ENCODE peak calls at places on chromosomes 3 and 15, in nine cellular contexts. One of them, this sample, is unnamed.

GRCh38 chr3:27452368-27453090 is 31.7 kb downstream of the SLC4A7 start:
- DNase-seq in Panc1: no peak
- DNase-seq in non-pigmented ciliary epithelial cell: no peak
- DNase-seq in testis: no peak
- DNase-seq in lower leg skin: no peak
- DNase-seq in GM12892: no peak
- DNase-seq in AG20443: no peak
- DNase-seq in Peyer's patch: no peak
- DNase-seq in GM04503: no peak
- DNase-seq in this sample: no peak

GRCh38 chr3:8663177-8664061 is 18.8 kb upstream of the SSUH2 start:
- DNase-seq in Panc1: peak; percentile 38
- DNase-seq in non-pigmented ciliary epithelial cell: no peak
- DNase-seq in testis: peak; percentile 92
- DNase-seq in lower leg skin: peak; percentile 48
- DNase-seq in GM12892: peak; percentile 34
- DNase-seq in AG20443: peak; percentile 88
- DNase-seq in Peyer's patch: no peak
- DNase-seq in GM04503: peak; percentile 23
- DNase-seq in this sample: no peak

GRCh38 chr3:67094769-67095168 is 96.7 kb downstream of the KBTBD8 start:
- DNase-seq in Panc1: no peak
- DNase-seq in non-pigmented ciliary epithelial cell: no peak
- DNase-seq in testis: no peak
- DNase-seq in lower leg skin: no peak
- DNase-seq in GM12892: no peak
- DNase-seq in AG20443: no peak
- DNase-seq in Peyer's patch: no peak
- DNase-seq in GM04503: no peak
- DNase-seq in this sample: no peak

GRCh38 chr3:157582634-157582968 is 79.4 kb upstream of the VEPH1 start:
- DNase-seq in Panc1: no peak
- DNase-seq in non-pigmented ciliary epithelial cell: no peak
- DNase-seq in testis: no peak
- DNase-seq in lower leg skin: no peak
- DNase-seq in GM12892: no peak
- DNase-seq in AG20443: no peak
- DNase-seq in Peyer's patch: no peak
- DNase-seq in GM04503: no peak
- DNase-seq in this sample: no peak

GRCh38 chr3:27323087-27323570 is 46.1 kb downstream of the NEK10 start:
- DNase-seq in Panc1: no peak
- DNase-seq in non-pigmented ciliary epithelial cell: no peak
- DNase-seq in testis: no peak
- DNase-seq in lower leg skin: no peak
- DNase-seq in GM12892: no peak
- DNase-seq in AG20443: no peak
- DNase-seq in Peyer's patch: no peak
- DNase-seq in GM04503: no peak
- DNase-seq in this sample: no peak

GRCh38 chr3:14374444-14374883 is 27.9 kb upstream of the SLC6A6 start:
- DNase-seq in Panc1: no peak
- DNase-seq in non-pigmented ciliary epithelial cell: no peak
- DNase-seq in testis: no peak
- DNase-seq in lower leg skin: no peak
- DNase-seq in GM12892: no peak
- DNase-seq in AG20443: peak; percentile 36
- DNase-seq in Peyer's patch: no peak
- DNase-seq in GM04503: no peak
- DNase-seq in this sample: no peak

GRCh38 chr3:178752843-178753242 is 216.6 kb downstream of the KCNMB2 start:
- DNase-seq in Panc1: no peak
- DNase-seq in non-pigmented ciliary epithelial cell: no peak
- DNase-seq in testis: no peak
- DNase-seq in lower leg skin: no peak
- DNase-seq in GM12892: no peak
- DNase-seq in AG20443: no peak
- DNase-seq in Peyer's patch: no peak
- DNase-seq in GM04503: no peak
- DNase-seq in this sample: no peak

GRCh38 chr3:72590732-72591192 is 257.5 kb downstream of the SHQ1 start:
- DNase-seq in Panc1: no peak
- DNase-seq in non-pigmented ciliary epithelial cell: no peak
- DNase-seq in testis: no peak
- DNase-seq in lower leg skin: no peak
- DNase-seq in GM12892: no peak
- DNase-seq in AG20443: no peak
- DNase-seq in Peyer's patch: no peak
- DNase-seq in GM04503: no peak
- DNase-seq in this sample: peak; percentile 60

GRCh38 chr3:128703561-128703960 is 22.4 kb upstream of the RAB7A start:
- DNase-seq in Panc1: no peak
- DNase-seq in non-pigmented ciliary epithelial cell: no peak
- DNase-seq in testis: no peak
- DNase-seq in lower leg skin: no peak
- DNase-seq in GM12892: no peak
- DNase-seq in AG20443: no peak
- DNase-seq in Peyer's patch: no peak
- DNase-seq in GM04503: no peak
- DNase-seq in this sample: no peak

GRCh38 chr3:121649645-121650044 is 11.1 kb downstream of the HCLS1 start:
- DNase-seq in Panc1: no peak
- DNase-seq in non-pigmented ciliary epithelial cell: peak; percentile 5
- DNase-seq in testis: no peak
- DNase-seq in lower leg skin: no peak
- DNase-seq in GM12892: no peak
- DNase-seq in AG20443: no peak
- DNase-seq in Peyer's patch: no peak
- DNase-seq in GM04503: no peak
- DNase-seq in this sample: no peak

GRCh38 chr3:194330579-194330978 is 20.5 kb downstream of the CPN2 start:
- DNase-seq in Panc1: no peak
- DNase-seq in non-pigmented ciliary epithelial cell: no peak
- DNase-seq in testis: no peak
- DNase-seq in lower leg skin: peak; percentile 53
- DNase-seq in GM12892: no peak
- DNase-seq in AG20443: peak; percentile 76
- DNase-seq in Peyer's patch: no peak
- DNase-seq in GM04503: no peak
- DNase-seq in this sample: peak; percentile 91

GRCh38 chr15:38549222-38549621 is 15.4 kb downstream of the RASGRP1 start:
- DNase-seq in Panc1: no peak
- DNase-seq in non-pigmented ciliary epithelial cell: no peak
- DNase-seq in testis: no peak
- DNase-seq in lower leg skin: no peak
- DNase-seq in GM12892: no peak
- DNase-seq in AG20443: no peak
- DNase-seq in Peyer's patch: no peak
- DNase-seq in GM04503: no peak
- DNase-seq in this sample: no peak

GRCh38 chr3:151580592-151580991 is 119.7 kb upstream of the IGSF10 start:
- DNase-seq in Panc1: no peak
- DNase-seq in non-pigmented ciliary epithelial cell: peak; percentile 57
- DNase-seq in testis: no peak
- DNase-seq in lower leg skin: no peak
- DNase-seq in GM12892: no peak
- DNase-seq in AG20443: peak; percentile 58
- DNase-seq in Peyer's patch: no peak
- DNase-seq in GM04503: peak; percentile 91
- DNase-seq in this sample: no peak

GRCh38 chr3:42839616-42840015 is 30.4 kb downstream of the ACKR2 start:
- DNase-seq in Panc1: peak; percentile 58
- DNase-seq in non-pigmented ciliary epithelial cell: peak; percentile 48
- DNase-seq in testis: peak; percentile 64
- DNase-seq in lower leg skin: no peak
- DNase-seq in GM12892: no peak
- DNase-seq in AG20443: peak; percentile 82
- DNase-seq in Peyer's patch: no peak
- DNase-seq in GM04503: no peak
- DNase-seq in this sample: no peak

GRCh38 chr3:5162102-5162501 is 25.4 kb upstream of the EDEM1 start:
- DNase-seq in Panc1: no peak
- DNase-seq in non-pigmented ciliary epithelial cell: peak; percentile 81
- DNase-seq in testis: peak; percentile 88
- DNase-seq in lower leg skin: no peak
- DNase-seq in GM12892: no peak
- DNase-seq in AG20443: peak; percentile 48
- DNase-seq in Peyer's patch: no peak
- DNase-seq in GM04503: peak; percentile 20
- DNase-seq in this sample: no peak

GRCh38 chr3:140128217-140129137 is 193.5 kb downstream of the CLSTN2 start:
- DNase-seq in Panc1: peak; percentile 30
- DNase-seq in non-pigmented ciliary epithelial cell: no peak
- DNase-seq in testis: peak; percentile 60
- DNase-seq in lower leg skin: no peak
- DNase-seq in GM12892: peak; percentile 16
- DNase-seq in AG20443: peak; percentile 67
- DNase-seq in Peyer's patch: peak; percentile 60
- DNase-seq in GM04503: no peak
- DNase-seq in this sample: peak; percentile 60

GRCh38 chr15:70470556-70471191 is 292.7 kb downstream of the UACA start:
- DNase-seq in Panc1: no peak
- DNase-seq in non-pigmented ciliary epithelial cell: no peak
- DNase-seq in testis: no peak
- DNase-seq in lower leg skin: no peak
- DNase-seq in GM12892: no peak
- DNase-seq in AG20443: no peak
- DNase-seq in Peyer's patch: no peak
- DNase-seq in GM04503: no peak
- DNase-seq in this sample: no peak

GRCh38 chr3:107882261-107882660 is 208.6 kb downstream of the CD47 start:
- DNase-seq in Panc1: no peak
- DNase-seq in non-pigmented ciliary epithelial cell: no peak
- DNase-seq in testis: no peak
- DNase-seq in lower leg skin: no peak
- DNase-seq in GM12892: no peak
- DNase-seq in AG20443: no peak
- DNase-seq in Peyer's patch: no peak
- DNase-seq in GM04503: no peak
- DNase-seq in this sample: no peak

GRCh38 chr15:17026633-17027032 is 3515.0 kb downstream of the GOLGA6L6 start:
- DNase-seq in Panc1: no peak
- DNase-seq in non-pigmented ciliary epithelial cell: no peak
- DNase-seq in testis: no peak
- DNase-seq in lower leg skin: no peak
- DNase-seq in GM12892: no peak
- DNase-seq in AG20443: no peak
- DNase-seq in Peyer's patch: no peak
- DNase-seq in GM04503: no peak
- DNase-seq in this sample: no peak

GRCh38 chr3:4656059-4656458 is 162.9 kb downstream of the ITPR1 start:
- DNase-seq in Panc1: no peak
- DNase-seq in non-pigmented ciliary epithelial cell: peak; percentile 51
- DNase-seq in testis: peak; percentile 69
- DNase-seq in lower leg skin: peak; percentile 23
- DNase-seq in GM12892: no peak
- DNase-seq in AG20443: peak; percentile 87
- DNase-seq in Peyer's patch: peak; percentile 59
- DNase-seq in GM04503: no peak
- DNase-seq in this sample: peak; percentile 60

GRCh38 chr3:79767953-79768282 is at the start of gene ROBO1:
- DNase-seq in Panc1: no peak
- DNase-seq in non-pigmented ciliary epithelial cell: no peak
- DNase-seq in testis: peak; percentile 32
- DNase-seq in lower leg skin: no peak
- DNase-seq in GM12892: no peak
- DNase-seq in AG20443: no peak
- DNase-seq in Peyer's patch: no peak
- DNase-seq in GM04503: no peak
- DNase-seq in this sample: no peak

GRCh38 chr15:98562361-98562791 is 86.0 kb upstream of the IGF1R start:
- DNase-seq in Panc1: no peak
- DNase-seq in non-pigmented ciliary epithelial cell: no peak
- DNase-seq in testis: no peak
- DNase-seq in lower leg skin: no peak
- DNase-seq in GM12892: no peak
- DNase-seq in AG20443: no peak
- DNase-seq in Peyer's patch: no peak
- DNase-seq in GM04503: no peak
- DNase-seq in this sample: no peak

GRCh38 chr15:68345481-68345880 is 67.9 kb downstream of the FEM1B start:
- DNase-seq in Panc1: no peak
- DNase-seq in non-pigmented ciliary epithelial cell: no peak
- DNase-seq in testis: no peak
- DNase-seq in lower leg skin: no peak
- DNase-seq in GM12892: no peak
- DNase-seq in AG20443: no peak
- DNase-seq in Peyer's patch: no peak
- DNase-seq in GM04503: no peak
- DNase-seq in this sample: no peak

GRCh38 chr3:136535906-136536305 is 216.3 kb downstream of the STAG1 start:
- DNase-seq in Panc1: no peak
- DNase-seq in non-pigmented ciliary epithelial cell: no peak
- DNase-seq in testis: no peak
- DNase-seq in lower leg skin: no peak
- DNase-seq in GM12892: no peak
- DNase-seq in AG20443: no peak
- DNase-seq in Peyer's patch: no peak
- DNase-seq in GM04503: no peak
- DNase-seq in this sample: no peak

GRCh38 chr15:92123848-92124631 is 269.6 kb upstream of the ST8SIA2 start:
- DNase-seq in Panc1: no peak
- DNase-seq in non-pigmented ciliary epithelial cell: no peak
- DNase-seq in testis: no peak
- DNase-seq in lower leg skin: no peak
- DNase-seq in GM12892: no peak
- DNase-seq in AG20443: no peak
- DNase-seq in Peyer's patch: no peak
- DNase-seq in GM04503: no peak
- DNase-seq in this sample: no peak

GRCh38 chr3:150083653-150084037 is 113.0 kb upstream of the PFN2 start:
- DNase-seq in Panc1: no peak
- DNase-seq in non-pigmented ciliary epithelial cell: no peak
- DNase-seq in testis: no peak
- DNase-seq in lower leg skin: no peak
- DNase-seq in GM12892: no peak
- DNase-seq in AG20443: peak; percentile 46
- DNase-seq in Peyer's patch: no peak
- DNase-seq in GM04503: no peak
- DNase-seq in this sample: no peak

GRCh38 chr3:105956311-105956710 is 87.5 kb upstream of the CBLB start:
- DNase-seq in Panc1: no peak
- DNase-seq in non-pigmented ciliary epithelial cell: no peak
- DNase-seq in testis: no peak
- DNase-seq in lower leg skin: no peak
- DNase-seq in GM12892: no peak
- DNase-seq in AG20443: no peak
- DNase-seq in Peyer's patch: no peak
- DNase-seq in GM04503: no peak
- DNase-seq in this sample: no peak

GRCh38 chr3:170811928-170812591 is 57.9 kb downstream of the RPL22L1 start:
- DNase-seq in Panc1: peak; percentile 73
- DNase-seq in non-pigmented ciliary epithelial cell: peak; percentile 63
- DNase-seq in testis: peak; percentile 89
- DNase-seq in lower leg skin: peak; percentile 77
- DNase-seq in GM12892: peak; percentile 40
- DNase-seq in AG20443: peak; percentile 86
- DNase-seq in Peyer's patch: no peak
- DNase-seq in GM04503: no peak
- DNase-seq in this sample: peak; percentile 29

GRCh38 chr3:112253301-112253971 is 40.6 kb downstream of the SLC9C1 start:
- DNase-seq in Panc1: no peak
- DNase-seq in non-pigmented ciliary epithelial cell: no peak
- DNase-seq in testis: no peak
- DNase-seq in lower leg skin: no peak
- DNase-seq in GM12892: no peak
- DNase-seq in AG20443: no peak
- DNase-seq in Peyer's patch: no peak
- DNase-seq in GM04503: no peak
- DNase-seq in this sample: no peak

GRCh38 chr15:66017009-66017408 is 147.7 kb downstream of the RAB11A start:
- DNase-seq in Panc1: no peak
- DNase-seq in non-pigmented ciliary epithelial cell: no peak
- DNase-seq in testis: no peak
- DNase-seq in lower leg skin: no peak
- DNase-seq in GM12892: no peak
- DNase-seq in AG20443: no peak
- DNase-seq in Peyer's patch: no peak
- DNase-seq in GM04503: no peak
- DNase-seq in this sample: no peak

GRCh38 chr3:57052662-57053061 is 7.8 kb upstream of the SPATA12 start:
- DNase-seq in Panc1: no peak
- DNase-seq in non-pigmented ciliary epithelial cell: no peak
- DNase-seq in testis: no peak
- DNase-seq in lower leg skin: no peak
- DNase-seq in GM12892: no peak
- DNase-seq in AG20443: no peak
- DNase-seq in Peyer's patch: no peak
- DNase-seq in GM04503: no peak
- DNase-seq in this sample: no peak